ENCODE peak calls at places on chromosomes 13 and 19, in four cellular contexts. D, H, M and J are unnamed samples.

GRCh38 chr13:94860981-94861407 is 148.6 kb upstream of the SOX21 start:
- DNase-seq in M (no peak), D (no peak), H (no peak), J (no peak)

GRCh38 chr19:29263305-29264080 is 50.5 kb upstream of the UQCRFS1 start:
- DNase-seq in H (peak), M (no peak), D (no peak), J (peak)

GRCh38 chr13:49580980-49581680 is 4.2 kb downstream of the RCBTB1 start:
- DNase-seq in M (no peak), H (no peak), D (no peak), J (no peak)

GRCh38 chr19:4115818-4116385 is 8.0 kb downstream of the MAP2K2 start:
- DNase-seq in M (no peak), D (no peak), H (no peak), J (peak)

GRCh38 chr19:49643466-49643865 is 1.5 kb downstream of the SCAF1 start:
- DNase-seq in M (no peak), H (peak), D (no peak), J (no peak)

GRCh38 chr13:97284558-97284957 is 62.4 kb downstream of the MBNL2 start:
- DNase-seq in D (no peak), H (no peak), M (no peak), J (no peak)

GRCh38 chr13:22487932-22488331 is 692.8 kb upstream of the SGCG start:
- DNase-seq in D (no peak), M (no peak), H (no peak), J (no peak)

GRCh38 chr13:55244991-55245644 is 1895.6 kb upstream of the PRR20A start:
- DNase-seq in H (peak), D (peak), M (no peak), J (peak)

GRCh38 chr13:112693831-112694497 is 4.1 kb downstream of the ATP11A start:
- DNase-seq in H (no peak), M (no peak), D (no peak), J (no peak)

GRCh38 chr19:29022599-29022998 is 190.4 kb downstream of the UQCRFS1 start:
- DNase-seq in H (no peak), D (no peak), M (no peak), J (no peak)

DNA sequence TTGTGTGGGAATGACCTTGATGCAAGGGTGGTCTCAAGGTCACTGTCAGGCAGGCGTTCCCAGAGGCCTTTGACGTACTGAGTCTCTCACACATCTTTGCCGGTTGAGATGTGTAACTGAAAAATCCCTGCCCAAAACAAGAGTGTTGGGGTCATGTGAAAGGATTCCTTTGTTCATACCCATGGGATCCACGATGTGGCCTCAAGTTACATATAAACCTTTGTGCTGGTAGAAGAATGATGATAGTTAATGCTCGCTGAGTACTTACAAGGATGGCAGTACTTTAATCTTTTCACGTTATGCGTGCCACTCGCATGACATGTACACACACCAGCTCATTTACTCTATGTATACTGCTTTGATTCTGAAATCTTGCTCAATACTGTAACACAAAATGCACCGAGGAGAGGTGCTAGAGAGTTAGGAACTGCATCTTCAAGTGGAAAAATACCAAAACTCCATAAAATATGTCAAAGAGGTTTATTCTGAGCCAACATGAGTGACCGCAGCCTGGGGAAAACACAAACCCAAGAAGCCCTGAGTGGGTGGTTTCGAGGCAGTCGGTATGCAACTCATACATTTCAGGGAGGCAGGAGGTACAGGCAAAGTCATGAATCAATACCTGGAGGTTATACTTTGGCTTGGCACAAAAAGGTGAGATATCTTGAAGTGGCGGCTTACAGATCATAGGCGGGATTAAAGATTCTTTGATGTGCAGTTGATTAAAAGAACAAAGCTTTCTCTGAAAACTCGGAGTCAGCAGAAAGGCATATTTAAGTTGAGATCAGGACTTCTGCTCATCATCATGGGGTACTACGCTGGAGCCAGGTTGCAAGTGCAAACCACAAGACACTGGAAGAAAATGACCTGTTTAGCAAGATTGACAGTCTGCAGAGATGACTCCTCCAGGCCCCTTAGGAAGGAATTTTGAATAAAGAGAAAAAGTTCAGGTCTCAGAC is 87.3 kb upstream of the ARHGEF7 start:
- DNase-seq in D (no peak), M (no peak), H (no peak), J (no peak)
- H3K4me3 ChIP-seq in D (no peak), M (no peak), H (no peak), J (no peak)

GRCh38 chr19:12794936-12795335 is 3.6 kb downstream of the JUNB start:
- DNase-seq in M (no peak), D (no peak), H (no peak), J (no peak)
- TF ChIP-seq TAF1 in M (no peak), D (no peak), H (no peak), J (no peak)

GRCh38 chr19:17406039-17406886 is 833 bp upstream of the BST2 start:
- DNase-seq in H (peak), D (no peak), M (no peak), J (peak)
- H3K4me3 ChIP-seq in H (peak), D (no peak), M (peak), J (no peak)

GRCh38 chr13:75308222-75308621 is 173.7 kb downstream of the TBC1D4 start:
- DNase-seq in M (no peak), D (no peak), H (no peak), J (no peak)
- TF ChIP-seq TAF1 in M (no peak), D (no peak), H (no peak), J (no peak)

DNA sequence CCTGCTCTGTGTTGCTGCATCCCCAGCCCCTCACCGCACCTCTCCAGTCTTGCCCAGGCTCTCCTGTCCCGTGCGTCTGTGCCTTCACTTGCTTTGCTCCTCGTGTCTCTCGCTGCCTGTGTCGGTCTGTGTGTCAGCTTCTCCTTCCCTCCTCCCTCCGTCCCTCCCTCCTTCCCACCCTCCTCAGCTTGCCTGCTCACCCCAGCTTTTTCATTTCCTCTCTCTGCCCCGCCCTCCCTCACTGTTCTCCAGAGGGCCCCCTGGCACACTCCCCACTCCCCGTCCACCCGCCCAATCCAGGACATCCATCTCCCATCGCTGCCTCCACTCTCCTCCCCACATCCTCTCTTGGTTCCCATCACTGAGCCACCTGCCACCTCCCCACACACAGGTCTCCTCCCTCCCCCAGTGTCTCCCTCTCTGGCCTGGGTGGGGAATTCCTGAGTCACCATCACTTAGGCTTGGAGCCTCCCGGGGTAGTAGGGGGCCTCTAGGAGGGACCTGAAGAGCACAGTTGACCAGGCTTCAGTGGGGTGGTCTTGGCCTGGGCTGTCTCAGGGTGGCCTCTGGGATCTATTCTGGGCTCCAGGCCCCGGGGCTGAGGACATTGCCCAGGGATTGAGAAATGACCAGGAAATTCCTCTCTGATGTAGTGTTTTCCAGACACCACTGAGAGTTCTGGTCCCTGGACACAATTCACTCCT is at the start of gene PTGIR:
- DNase-seq in D (no peak), M (no peak), H (peak), J (peak)
- H3K4me3 ChIP-seq in D (no peak), M (peak), H (no peak), J (no peak)